ENCODE peak calls at places on chromosome 5, in nine cellular contexts. R is mesendoderm, K is T follicular helper cell, A is Right ventricle myocardium superior, D is COLO829, H is tibial nerve, F is HT1080, G is uterus, J is NCI-H748 treated with DMSO at 0.1 percent for 48 hours. O is an unnamed sample.

GRCh38 chr5:137146402-137146889 is 352.7 kb downstream of the SPOCK1 start:
- DNase-seq in R (peak), F (peak), J (peak), H (no peak), D (peak), A (no peak), G (peak), K (no peak), O (no peak)

GRCh38 chr5:174800435-174800834 is 76.1 kb downstream of the MSX2 start:
- DNase-seq in D (no peak), A (no peak), F (no peak), R (no peak), K (no peak), J (no peak), H (no peak), G (no peak), O (no peak)

GRCh38 chr5:130720355-130720754 is 444.7 kb downstream of the HINT1 start:
- DNase-seq in R (peak), K (no peak), F (peak), G (no peak), D (peak), A (no peak), J (peak), H (no peak), O (no peak)

GRCh38 chr5:40780199-40780598 is 18.0 kb downstream of the PRKAA1 start:
- DNase-seq in J (no peak), G (no peak), A (no peak), K (no peak), D (no peak), H (no peak), R (no peak), F (no peak), O (no peak)

GRCh38 chr5:33032161-33033085 is 321.3 kb downstream of the NPR3 start:
- DNase-seq in D (no peak), F (no peak), R (no peak), J (no peak), A (no peak), G (no peak), K (no peak), H (no peak), O (no peak)

GRCh38 chr5:56409331-56410190 is 176.4 kb upstream of the ANKRD55 start:
- DNase-seq in J (no peak), F (peak), K (no peak), R (peak), D (peak), A (no peak), H (no peak), G (no peak), O (no peak)

GRCh38 chr5:60806591-60807243 is 37.4 kb downstream of the ELOVL7 start:
- DNase-seq in K (no peak), H (no peak), A (no peak), J (no peak), G (no peak), D (no peak), F (no peak), R (no peak), O (no peak)

GRCh38 chr5:130289132-130290088 is 385.1 kb downstream of the CHSY3 start:
- DNase-seq in J (no peak), G (no peak), K (no peak), F (peak), A (no peak), H (no peak), R (peak), D (no peak), O (no peak)

GRCh38 chr5:114055318-114055788 is 306.5 kb upstream of the KCNN2 start:
- DNase-seq in R (peak), D (no peak), J (peak), K (no peak), H (no peak), G (peak), A (peak), F (peak), O (peak)

GRCh38 chr5:91266184-91266705 is 116.9 kb downstream of the ARRDC3 start:
- DNase-seq in H (no peak), D (peak), G (no peak), F (peak), A (no peak), J (no peak), R (no peak), K (no peak), O (no peak)

GRCh38 chr5:147918899-147919298 is 12.6 kb upstream of the C5orf46 start:
- DNase-seq in K (no peak), A (no peak), F (no peak), D (no peak), H (no peak), G (no peak), R (no peak), J (peak), O (no peak)

GRCh38 chr5:6405591-6405990 is 27.2 kb upstream of the MED10 start:
- DNase-seq in F (no peak), K (no peak), A (no peak), J (no peak), D (no peak), R (no peak), H (no peak), G (no peak), O (no peak)